ENCODE peak calls at places on chromosomes 6 and 20, in five cellular contexts. One of them, this sample, is unnamed. For H3K4me1, the result is how much of the 10 kb centered on the place peaks cover.

GRCh38 chr6:21151178-21151956 is 442.2 kb upstream of the SOX4 start:
- DNase-seq in H9: no peak
- DNase-seq in NT2/D1: no peak
- DNase-seq in HCT116: no peak
- DNase-seq in prostate gland: no peak
- DNase-seq in this sample: no peak

GRCh38 chr20:53888510-53888909 is 181.9 kb downstream of the BCAS1 start:
- DNase-seq in H9: no peak
- DNase-seq in NT2/D1: no peak
- DNase-seq in HCT116: no peak
- DNase-seq in prostate gland: no peak
- DNase-seq in this sample: no peak

GRCh38 chr20:33127422-33128097 is 40.4 kb upstream of the BPIFA2 start:
- DNase-seq in H9: no peak
- DNase-seq in NT2/D1: no peak
- DNase-seq in HCT116: no peak
- DNase-seq in prostate gland: no peak
- DNase-seq in this sample: no peak

GRCh38 chr20:60467771-60468170 is 509.5 kb downstream of the CDH26 start:
- DNase-seq in H9: peak
- DNase-seq in NT2/D1: no peak
- DNase-seq in HCT116: no peak
- DNase-seq in prostate gland: no peak
- DNase-seq in this sample: no peak

GRCh38 chr6:31971993-31972708 is at the start of gene DXO:
- DNase-seq in H9: peak
- DNase-seq in NT2/D1: peak
- DNase-seq in HCT116: peak
- DNase-seq in prostate gland: peak
- DNase-seq in this sample: peak

GRCh38 chr20:4130404-4131189 is 115.2 kb upstream of the RNF24 start:
- DNase-seq in H9: no peak
- DNase-seq in NT2/D1: no peak
- DNase-seq in HCT116: no peak
- DNase-seq in prostate gland: no peak
- DNase-seq in this sample: peak

GRCh38 chr6:52530351-52530750 is 46.5 kb downstream of the TRAM2 start:
- DNase-seq in H9: no peak
- DNase-seq in NT2/D1: no peak
- DNase-seq in HCT116: no peak
- DNase-seq in prostate gland: no peak
- DNase-seq in this sample: no peak

GRCh38 chr6:91485047-91485446 is 898.2 kb upstream of the MAP3K7 start:
- DNase-seq in H9: no peak
- DNase-seq in NT2/D1: no peak
- DNase-seq in HCT116: no peak
- DNase-seq in prostate gland: no peak
- DNase-seq in this sample: no peak

GRCh38 chr6:37731888-37732287 is 34.2 kb upstream of the MDGA1 start:
- DNase-seq in H9: peak
- DNase-seq in NT2/D1: no peak
- DNase-seq in HCT116: no peak
- DNase-seq in prostate gland: no peak
- DNase-seq in this sample: no peak

DNA sequence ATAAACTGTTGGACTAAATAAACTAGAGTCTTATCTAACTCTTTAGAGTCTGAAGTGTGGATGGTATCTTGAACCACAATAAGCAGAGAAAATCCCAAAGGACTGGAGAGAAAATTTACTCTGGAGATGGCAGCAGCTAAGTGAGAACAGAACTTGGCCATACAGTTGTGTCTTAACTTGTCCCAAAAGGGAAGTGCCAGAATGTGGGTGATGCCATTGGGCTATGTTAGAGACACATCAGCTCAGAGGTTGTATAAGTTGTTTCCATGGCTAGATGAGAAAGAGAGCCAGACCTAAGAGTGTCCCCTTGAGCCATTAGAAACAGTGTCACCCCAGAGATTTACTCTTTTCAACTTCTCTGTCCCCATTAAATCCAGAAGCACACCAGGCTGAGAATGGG is 36.2 kb downstream of the FOXO3 start:
- DNase-seq in H9: no peak
- DNase-seq in NT2/D1: no peak
- DNase-seq in HCT116: no peak
- DNase-seq in prostate gland: no peak
- DNase-seq in this sample: no peak
- H3K4me1 ChIP-seq in H9: under half
- H3K4me1 ChIP-seq in NT2/D1: under half
- H3K4me1 ChIP-seq in HCT116: under half
- H3K4me1 ChIP-seq in prostate gland: under half
- H3K4me1 ChIP-seq in this sample: under half

DNA sequence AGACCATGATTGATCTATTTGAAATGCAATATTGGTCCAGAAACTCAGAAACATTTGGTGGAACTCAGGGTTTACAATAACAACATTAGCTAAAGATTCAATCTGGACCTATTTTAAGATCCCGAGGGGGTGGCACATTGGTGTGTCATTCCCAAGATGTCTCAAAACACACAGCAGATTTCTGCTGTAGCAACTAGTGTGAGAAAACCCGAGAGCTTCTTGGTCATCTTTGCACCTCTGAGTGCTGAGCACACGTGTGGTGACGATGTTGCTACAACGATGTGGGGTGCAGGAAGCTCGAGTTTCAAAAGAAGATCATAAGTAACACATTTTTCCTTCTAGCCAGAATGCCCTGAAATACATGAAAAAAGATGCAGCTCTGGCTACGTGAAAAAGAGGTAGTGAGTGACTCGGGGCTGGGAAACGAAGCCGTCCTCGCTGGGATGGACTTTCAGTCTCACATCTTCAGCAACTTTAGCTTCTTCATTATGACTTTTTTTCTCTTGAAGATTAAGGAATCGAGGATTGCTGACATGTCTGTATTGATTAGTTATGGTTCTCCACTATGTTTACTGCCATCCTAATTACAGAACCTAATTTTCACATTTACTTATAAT is 1.6 kb downstream of the RAMACL start:
- DNase-seq in H9: no peak
- DNase-seq in NT2/D1: no peak
- DNase-seq in HCT116: no peak
- DNase-seq in prostate gland: no peak
- DNase-seq in this sample: peak
- H3K4me1 ChIP-seq in H9: under half
- H3K4me1 ChIP-seq in NT2/D1: under half
- H3K4me1 ChIP-seq in HCT116: under half
- H3K4me1 ChIP-seq in prostate gland: under half
- H3K4me1 ChIP-seq in this sample: under half

DNA sequence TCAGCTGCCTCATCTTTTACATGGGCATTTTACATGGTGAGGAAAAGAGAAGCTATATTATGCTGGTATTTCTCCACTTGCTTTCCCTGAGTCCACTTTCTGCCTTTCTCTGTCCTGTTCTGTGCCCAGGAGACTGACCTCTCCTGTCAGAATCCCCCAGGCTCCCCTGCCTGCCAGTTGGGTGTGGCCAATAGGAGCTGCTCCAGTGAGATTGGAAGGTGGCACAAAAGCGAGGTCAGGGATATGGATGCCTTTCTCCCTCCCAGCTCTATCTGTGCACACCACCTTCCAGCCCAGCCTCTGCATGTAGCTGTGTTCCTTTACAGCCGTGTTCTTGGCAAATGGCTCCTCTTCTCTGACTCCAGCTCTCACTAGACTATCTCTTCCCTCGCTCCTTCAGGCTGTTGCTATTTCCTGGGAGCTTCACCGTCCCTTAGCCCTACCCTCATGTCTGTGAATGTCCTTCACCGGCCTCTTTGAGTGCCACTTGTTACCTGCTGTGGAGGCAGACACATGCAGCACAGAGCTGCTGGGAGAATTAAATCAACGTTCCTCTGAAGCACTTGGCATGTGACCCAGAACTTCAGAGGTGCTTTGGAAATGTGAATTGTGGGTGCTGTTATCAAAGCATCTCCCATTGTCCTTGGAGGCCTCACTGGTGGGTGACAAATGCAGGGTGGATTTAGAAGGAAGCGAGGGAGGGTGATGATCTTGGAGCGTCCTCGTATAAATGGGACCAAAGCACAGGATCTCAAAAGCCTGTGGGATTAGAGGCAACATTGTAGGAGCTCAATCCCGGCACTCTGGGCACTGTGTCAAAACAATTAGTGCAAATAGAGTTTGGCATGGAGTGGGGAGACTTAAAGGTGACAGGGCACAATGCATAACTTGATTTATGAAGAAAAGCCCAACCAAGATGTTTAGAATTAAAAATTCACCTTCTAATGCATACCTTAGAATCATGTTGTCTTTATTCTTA is 28.9 kb upstream of the RALGAPA2 start:
- DNase-seq in H9: no peak
- DNase-seq in NT2/D1: no peak
- DNase-seq in HCT116: no peak
- DNase-seq in prostate gland: no peak
- DNase-seq in this sample: no peak
- H3K4me1 ChIP-seq in H9: under half
- H3K4me1 ChIP-seq in NT2/D1: under half
- H3K4me1 ChIP-seq in HCT116: under half
- H3K4me1 ChIP-seq in prostate gland: under half
- H3K4me1 ChIP-seq in this sample: under half

DNA sequence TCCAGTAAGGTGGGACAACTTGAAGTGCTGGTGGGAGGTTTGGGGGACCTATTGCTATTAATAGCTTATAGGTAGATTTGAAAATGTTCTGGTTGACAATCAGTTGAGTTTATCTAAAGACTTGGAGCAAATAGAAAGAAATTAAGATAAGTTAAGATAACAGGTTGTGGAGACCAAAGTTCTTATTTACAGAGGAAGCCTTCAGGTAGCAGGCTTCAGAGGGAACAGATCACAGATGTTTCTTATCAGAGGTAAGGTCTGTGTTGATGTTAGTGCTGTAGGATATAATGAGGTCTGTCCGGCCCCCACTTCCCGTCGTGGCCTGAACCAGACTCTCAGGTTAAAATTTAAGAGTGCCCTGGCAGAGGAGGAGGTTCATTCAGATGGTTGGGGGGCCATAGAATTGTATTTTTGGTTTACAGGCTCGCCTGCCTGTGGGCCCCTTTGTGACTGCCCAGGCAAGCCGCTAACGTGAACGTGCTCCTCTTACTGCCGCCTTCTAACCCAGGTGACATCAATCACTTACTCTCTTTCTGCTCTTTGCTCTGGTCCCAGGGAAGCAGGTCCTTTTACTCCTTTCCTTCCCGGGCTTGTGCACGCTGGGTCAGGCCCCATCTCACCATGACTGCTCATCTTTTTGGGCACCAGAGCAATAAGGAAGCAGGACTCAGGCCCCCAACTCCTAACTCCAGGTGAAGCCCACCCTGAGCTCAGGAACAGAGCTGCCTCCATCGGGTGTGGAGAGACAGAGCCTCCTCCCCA is 18.3 kb upstream of the UNC93A start:
- DNase-seq in H9: no peak
- DNase-seq in NT2/D1: no peak
- DNase-seq in HCT116: no peak
- DNase-seq in prostate gland: no peak
- DNase-seq in this sample: no peak
- H3K4me1 ChIP-seq in H9: under half
- H3K4me1 ChIP-seq in NT2/D1: under half
- H3K4me1 ChIP-seq in HCT116: under half
- H3K4me1 ChIP-seq in prostate gland: under half
- H3K4me1 ChIP-seq in this sample: under half

GRCh38 chr6:127176175-127176574 is 57.7 kb downstream of the RSPO3 start:
- DNase-seq in H9: no peak
- DNase-seq in NT2/D1: no peak
- DNase-seq in HCT116: no peak
- DNase-seq in prostate gland: no peak
- DNase-seq in this sample: peak
- H3K4me1 ChIP-seq in H9: under half
- H3K4me1 ChIP-seq in NT2/D1: under half
- H3K4me1 ChIP-seq in HCT116: under half
- H3K4me1 ChIP-seq in prostate gland: under half
- H3K4me1 ChIP-seq in this sample: half or more

GRCh38 chr6:169099411-169100202 is 154.0 kb downstream of the THBS2 start:
- DNase-seq in H9: peak
- DNase-seq in NT2/D1: peak
- DNase-seq in HCT116: peak
- DNase-seq in prostate gland: no peak
- DNase-seq in this sample: peak
- H3K4me1 ChIP-seq in H9: under half
- H3K4me1 ChIP-seq in NT2/D1: under half
- H3K4me1 ChIP-seq in HCT116: under half
- H3K4me1 ChIP-seq in prostate gland: under half
- H3K4me1 ChIP-seq in this sample: under half

This sample was measured in GM23248.